ENCODE peak calls at places on chromosome 4, in four cellular contexts. Y is GM23338, E is A549, X is NT2/D1. G is an unnamed sample. For H3K4me1, the result is how much of the 10 kb centered on the place peaks cover.

GRCh38 chr4:5760246-5760645 is 49.2 kb downstream of the EVC start:
- DNase-seq in Y (no peak), E (no peak), X (no peak), G (no peak)

GRCh38 chr4:94758700-94759399 is 1.1 kb downstream of the BMPR1B start:
- DNase-seq in Y (peak), E (no peak), X (no peak), G (no peak)

GRCh38 chr4:12379191-12379590 is 950.5 kb upstream of the HS3ST1 start:
- DNase-seq in Y (no peak), E (no peak), X (no peak), G (no peak)

GRCh38 chr4:21802406-21802805 is 146.2 kb downstream of the KCNIP4 start:
- DNase-seq in Y (no peak), E (peak), X (no peak), G (no peak)

GRCh38 chr4:164779811-164780216 is 25.9 kb downstream of the SMIM31 start:
- DNase-seq in Y (peak), E (peak), X (peak), G (peak)

GRCh38 chr4:159787901-159788300 is 685.0 kb downstream of the RAPGEF2 start:
- DNase-seq in Y (no peak), E (no peak), X (no peak), G (no peak)

GRCh38 chr4:53531695-53532224 is 59.5 kb downstream of the LNX1 start:
- DNase-seq in Y (no peak), E (no peak), X (no peak), G (no peak)

GRCh38 chr4:140025470-140025869 is 128.5 kb downstream of the MAML3 start:
- DNase-seq in Y (no peak), E (no peak), X (no peak), G (no peak)

GRCh38 chr4:4689694-4690440 is 148.0 kb upstream of the STX18 start:
- DNase-seq in Y (no peak), E (no peak), X (no peak), G (no peak)

GRCh38 chr4:113012776-113013175 is 36.7 kb upstream of the ANK2 start:
- DNase-seq in Y (peak), E (no peak), X (no peak), G (no peak)

GRCh38 chr4:160546201-160546600 is 1443.3 kb downstream of the RAPGEF2 start:
- DNase-seq in Y (no peak), E (no peak), X (no peak), G (no peak)

GRCh38 chr4:184409911-184410692 is 64.2 kb downstream of the IRF2 start:
- DNase-seq in Y (no peak), E (no peak), X (no peak), G (no peak)

GRCh38 chr4:73607375-73608026 is 12.7 kb downstream of the RASSF6 start:
- DNase-seq in Y (no peak), E (no peak), X (no peak), G (no peak)

GRCh38 chr4:110515676-110516075 is 39.7 kb downstream of the ENPEP start:
- DNase-seq in Y (no peak), E (no peak), X (no peak), G (no peak)

GRCh38 chr4:6324999-6325790 is 55.5 kb downstream of the WFS1 start:
- DNase-seq in Y (peak), E (no peak), X (no peak), G (no peak)

DNA sequence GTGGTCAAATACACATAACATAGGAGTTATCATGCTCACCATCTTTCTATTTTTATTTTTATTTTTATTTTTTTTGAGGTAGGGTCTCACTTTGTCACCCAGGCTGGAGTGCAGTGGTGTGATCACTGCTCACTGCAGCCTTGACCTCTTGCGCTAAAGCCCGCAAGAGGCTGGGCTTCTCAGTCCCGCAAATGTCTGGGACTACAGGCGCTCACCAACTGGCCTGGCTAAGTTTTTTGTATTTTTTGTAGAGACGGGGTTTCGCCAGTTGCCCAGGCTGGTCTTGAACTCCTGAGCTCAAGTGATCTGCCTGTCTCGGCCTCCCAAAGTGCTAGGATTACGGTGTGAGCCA is 295 bp upstream of the TLR10 start:
- DNase-seq in Y (no peak), E (no peak), X (no peak), G (no peak)
- H3K4me1 ChIP-seq in Y (under half), E (under half), X (under half), G (under half)

GRCh38 chr4:175806741-175807140 is 5.3 kb downstream of the GPM6A start:
- DNase-seq in Y (no peak), E (no peak), X (no peak), G (no peak)

GRCh38 chr4:175805863-175806262 is 6.2 kb downstream of the GPM6A start:
- DNase-seq in Y (no peak), E (no peak), X (no peak), G (no peak)

GRCh38 chr4:175810360-175810759 is 1.7 kb downstream of the GPM6A start:
- DNase-seq in Y (no peak), E (no peak), X (no peak), G (no peak)

GRCh38 chr4:175811171-175811570 is 893 bp downstream of the GPM6A start:
- DNase-seq in Y (no peak), E (no peak), X (no peak), G (no peak)

GRCh38 chr4:175807596-175807995 is 4.5 kb downstream of the GPM6A start:
- DNase-seq in Y (no peak), E (no peak), X (no peak), G (no peak)
- H3K4me1 ChIP-seq in Y (under half), E (under half), X (under half), G (under half)

GRCh38 chr4:153560918-153561317 is 94.8 kb downstream of the TMEM131L start:
- DNase-seq in Y (no peak), E (no peak), X (no peak), G (no peak)
- H3K4me1 ChIP-seq in Y (under half), E (under half), X (under half), G (under half)

GRCh38 chr4:2799971-2800690 is 7.2 kb downstream of the SH3BP2 start:
- DNase-seq in Y (no peak), E (no peak), X (no peak), G (no peak)
- H3K4me1 ChIP-seq in Y (under half), E (half or more), X (under half), G (under half)

G was measured in iPS DF 6.9.